ENCODE peak calls at places on chromosomes 13 and 19, in eight cellular contexts. One of them, this sample, is unnamed.

GRCh38 chr13:30551194-30551593 is 66.5 kb upstream of the USPL1 start:
- DNase-seq in GM23338: peak; percentile 70
- DNase-seq in HCT116: peak; percentile 26
- DNase-seq in SK-N-SH: peak; percentile 21
- DNase-seq in OCI-LY7: peak; percentile 83
- DNase-seq in neural progenitor cell: peak; percentile 52
- DNase-seq in hepatocyte: peak; percentile 46
- DNase-seq in MM.1S: peak; percentile 56
- DNase-seq in this sample: peak; percentile 58

GRCh38 chr13:106357198-106357597 is 178.3 kb downstream of the EFNB2 start:
- DNase-seq in GM23338: no peak
- DNase-seq in HCT116: no peak
- DNase-seq in SK-N-SH: no peak
- DNase-seq in OCI-LY7: no peak
- DNase-seq in neural progenitor cell: peak; percentile 16
- DNase-seq in hepatocyte: no peak
- DNase-seq in MM.1S: no peak
- DNase-seq in this sample: no peak

GRCh38 chr13:19910336-19911072 is 47.1 kb upstream of the ZMYM5 start:
- DNase-seq in GM23338: no peak
- DNase-seq in HCT116: peak; percentile 43
- DNase-seq in SK-N-SH: no peak
- DNase-seq in OCI-LY7: no peak
- DNase-seq in neural progenitor cell: no peak
- DNase-seq in hepatocyte: no peak
- DNase-seq in MM.1S: no peak
- DNase-seq in this sample: peak; percentile 94

GRCh38 chr19:2150794-2151338 is 500 bp downstream of the AP3D1 start:
- DNase-seq in GM23338: no peak
- DNase-seq in HCT116: no peak
- DNase-seq in SK-N-SH: no peak
- DNase-seq in OCI-LY7: peak; percentile 20
- DNase-seq in neural progenitor cell: peak; percentile 56
- DNase-seq in hepatocyte: peak; percentile 49
- DNase-seq in MM.1S: peak; percentile 24
- DNase-seq in this sample: no peak

GRCh38 chr19:46840157-46840942 is 10.3 kb downstream of the AP2S1 start:
- DNase-seq in GM23338: peak; percentile 90
- DNase-seq in HCT116: no peak
- DNase-seq in SK-N-SH: peak; percentile 83
- DNase-seq in OCI-LY7: peak; percentile 81
- DNase-seq in neural progenitor cell: peak; percentile 91
- DNase-seq in hepatocyte: peak; percentile 82
- DNase-seq in MM.1S: peak; percentile 64
- DNase-seq in this sample: peak; percentile 51

GRCh38 chr19:480016-480855 is 16.1 kb upstream of the MADCAM1 start:
- DNase-seq in GM23338: peak; percentile 87
- DNase-seq in HCT116: no peak
- DNase-seq in SK-N-SH: peak; percentile 84
- DNase-seq in OCI-LY7: no peak
- DNase-seq in neural progenitor cell: peak; percentile 84
- DNase-seq in hepatocyte: peak; percentile 86
- DNase-seq in MM.1S: no peak
- DNase-seq in this sample: peak; percentile 79

GRCh38 chr19:44738603-44739585 is 9.6 kb upstream of the BCL3 start:
- DNase-seq in GM23338: no peak
- DNase-seq in HCT116: no peak
- DNase-seq in SK-N-SH: no peak
- DNase-seq in OCI-LY7: no peak
- DNase-seq in neural progenitor cell: no peak
- DNase-seq in hepatocyte: peak; percentile 69
- DNase-seq in MM.1S: no peak
- DNase-seq in this sample: no peak

GRCh38 chr19:39170398-39171231 is 26.1 kb upstream of the NCCRP1 start:
- DNase-seq in GM23338: no peak
- DNase-seq in HCT116: no peak
- DNase-seq in SK-N-SH: no peak
- DNase-seq in OCI-LY7: no peak
- DNase-seq in neural progenitor cell: no peak
- DNase-seq in hepatocyte: no peak
- DNase-seq in MM.1S: no peak
- DNase-seq in this sample: no peak

GRCh38 chr13:80894930-80895329 is 554.0 kb upstream of the SPRY2 start:
- DNase-seq in GM23338: no peak
- DNase-seq in HCT116: no peak
- DNase-seq in SK-N-SH: no peak
- DNase-seq in OCI-LY7: no peak
- DNase-seq in neural progenitor cell: no peak
- DNase-seq in hepatocyte: no peak
- DNase-seq in MM.1S: no peak
- DNase-seq in this sample: no peak

GRCh38 chr13:50521750-50522149 is 321.7 kb downstream of the DLEU7 start:
- DNase-seq in GM23338: no peak
- DNase-seq in HCT116: no peak
- DNase-seq in SK-N-SH: no peak
- DNase-seq in OCI-LY7: peak; percentile 1
- DNase-seq in neural progenitor cell: no peak
- DNase-seq in hepatocyte: peak; percentile 54
- DNase-seq in MM.1S: no peak
- DNase-seq in this sample: no peak

GRCh38 chr13:35349673-35350278 is 126.7 kb downstream of the MAB21L1 start:
- DNase-seq in GM23338: no peak
- DNase-seq in HCT116: peak; percentile 39
- DNase-seq in SK-N-SH: no peak
- DNase-seq in OCI-LY7: no peak
- DNase-seq in neural progenitor cell: no peak
- DNase-seq in hepatocyte: peak; percentile 43
- DNase-seq in MM.1S: no peak
- DNase-seq in this sample: peak; percentile 50

GRCh38 chr19:42311612-42312160 is 1.4 kb upstream of the TMEM145 start:
- DNase-seq in GM23338: peak; percentile 66
- DNase-seq in HCT116: no peak
- DNase-seq in SK-N-SH: peak; percentile 63
- DNase-seq in OCI-LY7: no peak
- DNase-seq in neural progenitor cell: peak; percentile 45
- DNase-seq in hepatocyte: no peak
- DNase-seq in MM.1S: no peak
- DNase-seq in this sample: no peak

GRCh38 chr19:49056101-49056901 is 1.2 kb downstream of the CGB7 start:
- DNase-seq in GM23338: peak; percentile 76
- DNase-seq in HCT116: peak; percentile 34
- DNase-seq in SK-N-SH: peak; percentile 91
- DNase-seq in OCI-LY7: peak; percentile 27
- DNase-seq in neural progenitor cell: peak; percentile 87
- DNase-seq in hepatocyte: peak; percentile 74
- DNase-seq in MM.1S: peak; percentile 41
- DNase-seq in this sample: peak; percentile 52

GRCh38 chr13:76556632-76557031 is 329.6 kb downstream of the KCTD12 start:
- DNase-seq in GM23338: no peak
- DNase-seq in HCT116: no peak
- DNase-seq in SK-N-SH: no peak
- DNase-seq in OCI-LY7: no peak
- DNase-seq in neural progenitor cell: no peak
- DNase-seq in hepatocyte: no peak
- DNase-seq in MM.1S: no peak
- DNase-seq in this sample: no peak

GRCh38 chr19:1826557-1827521 is 14.8 kb upstream of the ATP8B3 start:
- DNase-seq in GM23338: peak; percentile 69
- DNase-seq in HCT116: no peak
- DNase-seq in SK-N-SH: peak; percentile 58
- DNase-seq in OCI-LY7: no peak
- DNase-seq in neural progenitor cell: peak; percentile 37
- DNase-seq in hepatocyte: peak; percentile 75
- DNase-seq in MM.1S: no peak
- DNase-seq in this sample: no peak

GRCh38 chr19:46977548-46977947 is 42.1 kb upstream of the NPAS1 start:
- DNase-seq in GM23338: no peak
- DNase-seq in HCT116: no peak
- DNase-seq in SK-N-SH: peak; percentile 64
- DNase-seq in OCI-LY7: no peak
- DNase-seq in neural progenitor cell: no peak
- DNase-seq in hepatocyte: no peak
- DNase-seq in MM.1S: no peak
- DNase-seq in this sample: no peak

GRCh38 chr13:35164324-35164932 is 222.4 kb downstream of the NBEA start:
- DNase-seq in GM23338: peak; percentile 76
- DNase-seq in HCT116: peak; percentile 15
- DNase-seq in SK-N-SH: peak; percentile 16
- DNase-seq in OCI-LY7: peak; percentile 56
- DNase-seq in neural progenitor cell: peak; percentile 46
- DNase-seq in hepatocyte: peak; percentile 42
- DNase-seq in MM.1S: peak; percentile 51
- DNase-seq in this sample: peak; percentile 63

GRCh38 chr19:56748443-56748842 is 76.9 kb upstream of the ZNF835 start:
- DNase-seq in GM23338: peak; percentile 11
- DNase-seq in HCT116: no peak
- DNase-seq in SK-N-SH: peak; percentile 40
- DNase-seq in OCI-LY7: peak; percentile 11
- DNase-seq in neural progenitor cell: no peak
- DNase-seq in hepatocyte: no peak
- DNase-seq in MM.1S: no peak
- DNase-seq in this sample: peak; percentile 50

GRCh38 chr19:7360393-7360984 is 11.8 kb downstream of the ARHGEF18 start:
- DNase-seq in GM23338: no peak
- DNase-seq in HCT116: no peak
- DNase-seq in SK-N-SH: no peak
- DNase-seq in OCI-LY7: no peak
- DNase-seq in neural progenitor cell: no peak
- DNase-seq in hepatocyte: no peak
- DNase-seq in MM.1S: no peak
- DNase-seq in this sample: no peak

GRCh38 chr13:106033634-106034033 is 501.8 kb downstream of the EFNB2 start:
- DNase-seq in GM23338: peak; percentile 4
- DNase-seq in HCT116: no peak
- DNase-seq in SK-N-SH: no peak
- DNase-seq in OCI-LY7: no peak
- DNase-seq in neural progenitor cell: no peak
- DNase-seq in hepatocyte: peak; percentile 23
- DNase-seq in MM.1S: no peak
- DNase-seq in this sample: peak; percentile 49

GRCh38 chr19:4622695-4623421 is 16.5 kb upstream of the TNFAIP8L1 start:
- DNase-seq in GM23338: peak; percentile 62
- DNase-seq in HCT116: no peak
- DNase-seq in SK-N-SH: peak; percentile 60
- DNase-seq in OCI-LY7: no peak
- DNase-seq in neural progenitor cell: no peak
- DNase-seq in hepatocyte: peak; percentile 30
- DNase-seq in MM.1S: no peak
- DNase-seq in this sample: no peak
- H2AFZ ChIP-seq in GM23338: no peak overlapping the region
- H2AFZ ChIP-seq in HCT116: no peak overlapping the region
- H2AFZ ChIP-seq in SK-N-SH: no peak overlapping the region
- H2AFZ ChIP-seq in OCI-LY7: no peak overlapping the region
- H2AFZ ChIP-seq in neural progenitor cell: no peak overlapping the region
- H2AFZ ChIP-seq in hepatocyte: no peak overlapping the region
- H2AFZ ChIP-seq in MM.1S: no peak overlapping the region
- H2AFZ ChIP-seq in this sample: no peak overlapping the region

DNA sequence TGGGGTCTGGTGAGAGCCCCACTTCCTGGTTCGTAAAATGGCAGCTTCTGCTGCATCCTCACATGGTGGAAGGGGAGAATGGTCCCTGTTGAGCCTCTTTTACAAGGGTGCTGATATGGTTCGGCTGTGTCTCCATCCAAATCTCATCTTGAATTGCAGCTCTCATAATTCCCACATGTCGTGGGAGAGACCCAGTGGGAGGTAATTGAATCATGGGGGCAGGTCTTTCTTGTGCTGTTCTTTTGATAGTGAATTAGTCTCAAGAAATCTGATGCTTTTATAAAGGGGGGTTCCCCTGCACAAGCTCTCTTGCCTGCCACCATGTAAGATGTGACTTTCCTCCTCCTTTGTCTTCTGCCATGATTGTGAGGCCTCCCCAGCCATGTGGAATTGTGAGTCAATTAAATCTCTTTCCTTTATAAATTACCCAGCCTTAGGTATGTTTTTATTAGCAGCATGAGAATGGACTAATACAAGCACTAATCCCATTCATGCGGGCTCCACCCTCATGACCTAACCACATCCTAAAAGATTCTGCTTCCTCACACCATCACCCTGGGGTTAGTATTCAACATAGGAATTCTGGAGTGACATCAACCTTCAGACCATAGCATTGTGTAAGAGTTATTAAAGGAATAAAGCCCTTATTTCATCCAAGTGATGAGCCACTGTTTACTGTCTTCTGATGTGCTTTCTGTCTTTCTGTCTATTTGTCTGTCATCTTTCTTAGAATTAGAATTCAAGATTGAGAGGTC is 159.0 kb upstream of the IRS2 start:
- DNase-seq in GM23338: no peak
- DNase-seq in HCT116: no peak
- DNase-seq in SK-N-SH: no peak
- DNase-seq in OCI-LY7: no peak
- DNase-seq in neural progenitor cell: no peak
- DNase-seq in hepatocyte: no peak
- DNase-seq in MM.1S: no peak
- DNase-seq in this sample: peak; percentile 58
- TF ChIP-seq EZH2phosphoT487 in GM23338: no peak
- TF ChIP-seq EZH2phosphoT487 in HCT116: no peak
- TF ChIP-seq EZH2phosphoT487 in SK-N-SH: no peak
- TF ChIP-seq EZH2phosphoT487 in OCI-LY7: no peak
- TF ChIP-seq EZH2phosphoT487 in neural progenitor cell: no peak
- TF ChIP-seq EZH2phosphoT487 in hepatocyte: no peak
- TF ChIP-seq EZH2phosphoT487 in MM.1S: no peak
- TF ChIP-seq EZH2phosphoT487 in this sample: no peak

GRCh38 chr13:87778128-87778527 is 107.0 kb downstream of the SLITRK5 start:
- DNase-seq in GM23338: no peak
- DNase-seq in HCT116: no peak
- DNase-seq in SK-N-SH: no peak
- DNase-seq in OCI-LY7: no peak
- DNase-seq in neural progenitor cell: no peak
- DNase-seq in hepatocyte: no peak
- DNase-seq in MM.1S: no peak
- DNase-seq in this sample: no peak

GRCh38 chr13:87779451-87779850 is 108.3 kb downstream of the SLITRK5 start:
- DNase-seq in GM23338: no peak
- DNase-seq in HCT116: no peak
- DNase-seq in SK-N-SH: no peak
- DNase-seq in OCI-LY7: no peak
- DNase-seq in neural progenitor cell: no peak
- DNase-seq in hepatocyte: no peak
- DNase-seq in MM.1S: no peak
- DNase-seq in this sample: no peak

GRCh38 chr13:87777395-87777794 is 106.2 kb downstream of the SLITRK5 start:
- DNase-seq in GM23338: peak; percentile 34
- DNase-seq in HCT116: no peak
- DNase-seq in SK-N-SH: no peak
- DNase-seq in OCI-LY7: peak; percentile 50
- DNase-seq in neural progenitor cell: peak; percentile 25
- DNase-seq in hepatocyte: no peak
- DNase-seq in MM.1S: peak; percentile 56
- DNase-seq in this sample: peak; percentile 11
- TF ChIP-seq CTCF in GM23338: peak; percentile 52
- TF ChIP-seq CTCF in HCT116: peak; percentile 17
- TF ChIP-seq CTCF in SK-N-SH: no peak
- TF ChIP-seq CTCF in OCI-LY7: peak; percentile 72
- TF ChIP-seq CTCF in neural progenitor cell: peak; percentile 32
- TF ChIP-seq CTCF in hepatocyte: no peak
- TF ChIP-seq CTCF in MM.1S: peak; percentile 12
- TF ChIP-seq CTCF in this sample: peak; percentile 17

DNA sequence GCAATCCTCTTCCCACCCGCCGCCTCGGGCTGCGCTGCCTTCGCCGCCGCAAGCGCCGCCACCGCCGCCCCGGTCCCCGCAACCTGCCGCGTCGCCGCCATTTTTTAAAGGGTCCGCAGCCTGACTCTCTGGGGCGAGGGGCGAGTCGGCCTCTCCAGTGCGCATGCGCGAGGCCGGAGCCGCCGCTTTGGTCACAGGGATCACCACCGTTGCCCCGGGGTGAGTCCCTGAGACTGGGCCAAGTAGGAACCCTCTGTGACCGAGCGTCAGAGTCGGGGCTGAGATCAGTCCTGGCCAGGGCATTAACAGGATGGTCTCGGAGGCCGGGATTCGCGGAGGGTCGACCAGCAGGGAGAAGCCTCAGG is 42.6 kb downstream of the ZNF146 start:
- DNase-seq in GM23338: peak; percentile 81
- DNase-seq in HCT116: no peak
- DNase-seq in SK-N-SH: peak; percentile 85
- DNase-seq in OCI-LY7: no peak
- DNase-seq in neural progenitor cell: no peak
- DNase-seq in hepatocyte: no peak
- DNase-seq in MM.1S: no peak
- DNase-seq in this sample: no peak
- H2AFZ ChIP-seq in GM23338: peak overlapping the region; percentile 28
- H2AFZ ChIP-seq in HCT116: no peak overlapping the region
- H2AFZ ChIP-seq in SK-N-SH: peak overlapping the region; percentile 56
- H2AFZ ChIP-seq in OCI-LY7: no peak overlapping the region
- H2AFZ ChIP-seq in neural progenitor cell: no peak overlapping the region
- H2AFZ ChIP-seq in hepatocyte: no peak overlapping the region
- H2AFZ ChIP-seq in MM.1S: no peak overlapping the region
- H2AFZ ChIP-seq in this sample: no peak overlapping the region